ENCODE peak calls at places on chromosomes 1 and 21, in four cellular contexts. One of them, this sample, is unnamed.
A peak's percentile ranks its signal among the peaks of the same experiment; 100 is the strongest.

GRCh38 chr1:174976436-174977107 is 23.2 kb upstream of the CACYBP start:
- DNase-seq in type B pancreatic cell: no peak
- DNase-seq in HL-60: no peak
- DNase-seq in endothelial cell: no peak
- DNase-seq in this sample: no peak

GRCh38 chr1:218699411-218699810 is 354.3 kb downstream of the TGFB2 start:
- DNase-seq in HL-60: no peak
- DNase-seq in endothelial cell: no peak
- DNase-seq in type B pancreatic cell: no peak
- DNase-seq in this sample: no peak

GRCh38 chr1:192879416-192879815 is 70.6 kb downstream of the RGS2 start:
- DNase-seq in type B pancreatic cell: no peak
- DNase-seq in endothelial cell: no peak
- DNase-seq in HL-60: no peak
- DNase-seq in this sample: no peak

GRCh38 chr1:208291923-208292711 is 47.9 kb upstream of the PLXNA2 start:
- DNase-seq in type B pancreatic cell: no peak
- DNase-seq in endothelial cell: no peak
- DNase-seq in HL-60: no peak
- DNase-seq in this sample: no peak

GRCh38 chr1:23492132-23492720 is 8.2 kb upstream of the ASAP3 start:
- DNase-seq in HL-60: no peak
- DNase-seq in type B pancreatic cell: no peak
- DNase-seq in endothelial cell: no peak
- DNase-seq in this sample: no peak

GRCh38 chr1:229229137-229229720 is 41.7 kb upstream of the RAB4A start:
- DNase-seq in endothelial cell: peak; percentile 21
- DNase-seq in type B pancreatic cell: no peak
- DNase-seq in HL-60: no peak
- DNase-seq in this sample: no peak

GRCh38 chr1:116497660-116498059 is 73.2 kb downstream of the CD58 start:
- DNase-seq in type B pancreatic cell: no peak
- DNase-seq in HL-60: no peak
- DNase-seq in endothelial cell: no peak
- DNase-seq in this sample: no peak

GRCh38 chr1:162536511-162536910 is 25.0 kb upstream of the UAP1 start:
- DNase-seq in type B pancreatic cell: no peak
- DNase-seq in HL-60: no peak
- DNase-seq in endothelial cell: no peak
- DNase-seq in this sample: no peak

GRCh38 chr1:104463126-104463697 is 713.5 kb downstream of the AMY1C start:
- DNase-seq in HL-60: no peak
- DNase-seq in endothelial cell: no peak
- DNase-seq in type B pancreatic cell: no peak
- DNase-seq in this sample: no peak

GRCh38 chr1:108142773-108143394 is 57.3 kb downstream of the SLC25A24 start:
- DNase-seq in HL-60: no peak
- DNase-seq in endothelial cell: no peak
- DNase-seq in type B pancreatic cell: no peak
- DNase-seq in this sample: no peak

GRCh38 chr1:92583821-92584760 is 97.4 kb upstream of the GFI1 start:
- DNase-seq in HL-60: peak; percentile 49
- DNase-seq in endothelial cell: no peak
- DNase-seq in type B pancreatic cell: no peak
- DNase-seq in this sample: no peak

GRCh38 chr21:43884012-43884860 is 19.2 kb downstream of the AGPAT3 start:
- DNase-seq in type B pancreatic cell: no peak
- DNase-seq in HL-60: peak; percentile 57
- DNase-seq in endothelial cell: no peak
- DNase-seq in this sample: no peak

GRCh38 chr1:165403835-165404482 is 41.0 kb downstream of the RXRG start:
- DNase-seq in endothelial cell: peak; percentile 47
- DNase-seq in HL-60: peak; percentile 1
- DNase-seq in type B pancreatic cell: no peak
- DNase-seq in this sample: no peak

GRCh38 chr1:97270508-97271307 is 549.1 kb downstream of the PTBP2 start:
- DNase-seq in endothelial cell: peak; percentile 7
- DNase-seq in type B pancreatic cell: no peak
- DNase-seq in HL-60: no peak
- DNase-seq in this sample: no peak

GRCh38 chr1:21299780-21300395 is 9.6 kb upstream of the ECE1 start:
- DNase-seq in HL-60: no peak
- DNase-seq in type B pancreatic cell: no peak
- DNase-seq in endothelial cell: no peak
- DNase-seq in this sample: peak; percentile 65

GRCh38 chr1:225812488-225813249 is 2.7 kb downstream of the EPHX1 start:
- DNase-seq in type B pancreatic cell: no peak
- DNase-seq in HL-60: no peak
- DNase-seq in endothelial cell: no peak
- DNase-seq in this sample: no peak

GRCh38 chr1:175015243-175015642 is 8.0 kb downstream of the MRPS14 start:
- DNase-seq in type B pancreatic cell: no peak
- DNase-seq in HL-60: no peak
- DNase-seq in endothelial cell: no peak
- DNase-seq in this sample: no peak

GRCh38 chr21:42279341-42279871 is 35.8 kb downstream of the TFF3 start:
- DNase-seq in HL-60: no peak
- DNase-seq in endothelial cell: no peak
- DNase-seq in type B pancreatic cell: no peak
- DNase-seq in this sample: no peak

GRCh38 chr1:31957701-31958674 is 19.8 kb upstream of the PTP4A2 start:
- DNase-seq in HL-60: peak; percentile 96
- DNase-seq in type B pancreatic cell: no peak
- DNase-seq in endothelial cell: no peak
- DNase-seq in this sample: no peak

GRCh38 chr1:50110084-50110615 is 1.4 kb downstream of the ELAVL4 start:
- DNase-seq in HL-60: peak; percentile 10
- DNase-seq in endothelial cell: no peak
- DNase-seq in type B pancreatic cell: no peak
- DNase-seq in this sample: no peak

GRCh38 chr21:37799193-37800121 is 116.8 kb downstream of the KCNJ6 start:
- DNase-seq in HL-60: no peak
- DNase-seq in type B pancreatic cell: no peak
- DNase-seq in endothelial cell: no peak
- DNase-seq in this sample: no peak

GRCh38 chr1:192535916-192536662 is 39.5 kb upstream of the RGS1 start:
- DNase-seq in HL-60: no peak
- DNase-seq in endothelial cell: no peak
- DNase-seq in type B pancreatic cell: no peak
- DNase-seq in this sample: no peak

GRCh38 chr1:53359225-53359933 is 31.5 kb upstream of the LRP8 start:
- DNase-seq in endothelial cell: no peak
- DNase-seq in HL-60: no peak
- DNase-seq in type B pancreatic cell: peak; percentile 29
- DNase-seq in this sample: peak; percentile 26

GRCh38 chr1:228090613-228091081 is 8.1 kb downstream of the ARF1 start:
- DNase-seq in HL-60: no peak
- DNase-seq in type B pancreatic cell: no peak
- DNase-seq in endothelial cell: no peak
- DNase-seq in this sample: peak; percentile 62

GRCh38 chr1:241156231-241156965 is 200.6 kb downstream of the RGS7 start:
- DNase-seq in endothelial cell: no peak
- DNase-seq in HL-60: no peak
- DNase-seq in type B pancreatic cell: no peak
- DNase-seq in this sample: no peak

GRCh38 chr1:66244429-66244828 is 289.5 kb upstream of the SGIP1 start:
- DNase-seq in HL-60: no peak
- DNase-seq in type B pancreatic cell: no peak
- DNase-seq in endothelial cell: no peak
- DNase-seq in this sample: no peak

GRCh38 chr1:4690951-4691675 is 36.7 kb downstream of the AJAP1 start:
- DNase-seq in type B pancreatic cell: no peak
- DNase-seq in endothelial cell: no peak
- DNase-seq in HL-60: no peak
- DNase-seq in this sample: no peak

GRCh38 chr1:81233591-81233990 is 567.1 kb upstream of the ADGRL2 start:
- DNase-seq in HL-60: no peak
- DNase-seq in type B pancreatic cell: no peak
- DNase-seq in endothelial cell: no peak
- DNase-seq in this sample: no peak

GRCh38 chr1:22141948-22142314 is 966 bp downstream of the WNT4 start:
- DNase-seq in HL-60: no peak
- DNase-seq in endothelial cell: no peak
- DNase-seq in type B pancreatic cell: no peak
- DNase-seq in this sample: no peak

This sample was measured in coronary artery.